ENCODE peak calls at places on chromosomes 16 and 17, in five cellular contexts. J is ascending aorta, P is K562, C is AG09309, I is retinal pigment epithelial cell. H is an unnamed sample.

GRCh38 chr16:9816644-9817043 is 365.6 kb downstream of the GRIN2A start:
- DNase-seq in J (no peak), P (no peak), C (no peak), I (no peak), H (no peak)

GRCh38 chr17:13643196-13643595 is 41.5 kb upstream of the HS3ST3A1 start:
- DNase-seq in J (no peak), P (no peak), C (no peak), I (no peak), H (no peak)

GRCh38 chr16:22328081-22328725 is 31.0 kb downstream of the POLR3E start:
- DNase-seq in J (no peak), P (no peak), C (no peak), I (no peak), H (no peak)

GRCh38 chr16:6427621-6428020 is 905.0 kb upstream of the RBFOX1 start:
- DNase-seq in J (no peak), P (no peak), C (no peak), I (no peak), H (no peak)

GRCh38 chr16:73616186-73616585 is 568.3 kb upstream of the ZFHX3 start:
- DNase-seq in J (no peak), P (peak; percentile 13), C (no peak), I (no peak), H (peak; percentile 31)

GRCh38 chr17:49337900-49338299 is 24.1 kb downstream of the ZNF652 start:
- DNase-seq in J (no peak), P (no peak), C (no peak), I (no peak), H (no peak)

GRCh38 chr17:34930283-34930682 is 31.0 kb downstream of the CCT6B start:
- DNase-seq in J (no peak), P (no peak), C (no peak), I (no peak), H (no peak)

GRCh38 chr17:38707678-38708351 is 2.7 kb downstream of the MLLT6 start:
- DNase-seq in J (no peak), P (no peak), C (no peak), I (no peak), H (no peak)

GRCh38 chr17:56629450-56630187 is 36.1 kb downstream of the NOG start:
- DNase-seq in J (no peak), P (peak; percentile 43), C (no peak), I (no peak), H (peak; percentile 45)

GRCh38 chr17:77555741-77556291 is 402.7 kb upstream of the TNRC6C start:
- DNase-seq in J (no peak), P (no peak), C (no peak), I (peak; percentile 29), H (no peak)

GRCh38 chr16:63496282-63496681 is 1460.0 kb upstream of the CDH8 start:
- DNase-seq in J (no peak), P (no peak), C (no peak), I (no peak), H (no peak)

GRCh38 chr17:82257473-82257872 is 16.0 kb downstream of the CSNK1D start:
- DNase-seq in J (no peak), P (peak; percentile 62), C (no peak), I (no peak), H (no peak)

GRCh38 chr17:81049973-81050551 is 15.1 kb downstream of the BAIAP2 start:
- DNase-seq in J (no peak), P (no peak), C (no peak), I (no peak), H (no peak)

GRCh38 chr17:45985447-45985846 is 13.6 kb upstream of the STH start:
- DNase-seq in J (no peak), P (no peak), C (no peak), I (no peak), H (no peak)

GRCh38 chr16:25257504-25257955 is at the start of gene ZKSCAN2:
- DNase-seq in J (peak; percentile 93), P (peak; percentile 93), C (peak; percentile 63), I (peak; percentile 53), H (peak; percentile 74)

GRCh38 chr17:81737947-81738800 is 26.1 kb downstream of the SLC25A10 start:
- DNase-seq in J (no peak), P (no peak), C (no peak), I (no peak), H (no peak)

GRCh38 chr17:16123531-16123930 is 91.8 kb downstream of the NCOR1 start:
- DNase-seq in J (no peak), P (no peak), C (no peak), I (no peak), H (no peak)

GRCh38 chr16:47886631-47887415 is 269.0 kb downstream of the ABCC12 start:
- DNase-seq in J (no peak), P (no peak), C (no peak), I (no peak), H (no peak)

GRCh38 chr16:17261197-17261858 is 209.4 kb downstream of the XYLT1 start:
- DNase-seq in J (no peak), P (no peak), C (no peak), I (no peak), H (no peak)

GRCh38 chr17:28326114-28326513 is 7.1 kb downstream of the TMEM97 start:
- DNase-seq in J (peak; percentile 47), P (no peak), C (no peak), I (no peak), H (no peak)

GRCh38 chr17:76905836-76906235 is 37.6 kb downstream of the MGAT5B start:
- DNase-seq in J (no peak), P (no peak), C (no peak), I (no peak), H (no peak)

GRCh38 chr17:78226055-78226751 is 5.2 kb upstream of the TMEM235 start:
- DNase-seq in J (no peak), P (no peak), C (no peak), I (no peak), H (no peak)

GRCh38 chr16:22098538-22099255 is 6.4 kb downstream of the VWA3A start:
- DNase-seq in J (no peak), P (peak; percentile 47), C (peak; percentile 17), I (peak; percentile 12), H (peak; percentile 80)

GRCh38 chr16:67199011-67199807 is at the start of gene ELMO3:
- DNase-seq in J (no peak), P (peak; percentile 51), C (no peak), I (no peak), H (no peak)

GRCh38 chr16:71360378-71360777 is 1.9 kb downstream of the CALB2 start:
- DNase-seq in J (no peak), P (peak; percentile 20), C (peak; percentile 85), I (peak; percentile 36), H (peak; percentile 80)

GRCh38 chr16:81616321-81617020 is 162.6 kb upstream of the PLCG2 start:
- DNase-seq in J (no peak), P (no peak), C (no peak), I (no peak), H (no peak)

GRCh38 chr16:83137894-83138293 is 511.1 kb downstream of the CDH13 start:
- DNase-seq in J (no peak), P (no peak), C (no peak), I (no peak), H (no peak)

GRCh38 chr16:83138512-83138911 is 511.7 kb downstream of the CDH13 start:
- DNase-seq in J (no peak), P (no peak), C (no peak), I (no peak), H (no peak)

GRCh38 chr16:83136419-83136818 is 509.6 kb downstream of the CDH13 start:
- DNase-seq in J (no peak), P (no peak), C (no peak), I (no peak), H (no peak)

GRCh38 chr16:83137326-83137770 is 510.6 kb downstream of the CDH13 start:
- DNase-seq in J (no peak), P (no peak), C (peak; percentile 47), I (no peak), H (peak; percentile 5)

DNA sequence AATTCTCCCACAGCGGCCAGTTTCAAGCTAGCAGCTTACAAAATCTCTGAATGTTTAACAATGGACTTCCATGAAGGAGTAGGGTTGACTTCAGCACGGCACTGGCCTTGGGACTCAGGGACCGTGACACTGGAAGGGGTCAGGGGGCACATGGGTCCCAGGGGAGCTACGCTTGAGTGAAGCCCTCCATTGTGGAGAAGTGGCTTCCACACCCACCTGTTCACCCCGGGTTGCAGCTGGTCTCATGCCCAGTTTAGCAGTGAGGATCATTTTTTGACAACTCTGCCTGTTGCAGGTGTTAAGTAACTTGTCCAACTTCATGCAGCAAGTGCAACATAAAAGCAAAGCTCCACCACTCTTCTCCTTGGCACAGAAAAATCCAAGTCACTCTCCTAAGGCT is 510.2 kb downstream of the CDH13 start:
- DNase-seq in J (no peak), P (no peak), C (no peak), I (no peak), H (no peak)
- H3K4me3 ChIP-seq in J (no peak overlapping the region), P (no peak overlapping the region), C (peak overlapping the region; percentile 32), I (no peak overlapping the region), H (no peak overlapping the region)

GRCh38 chr16:65895486-65895885 is 471.0 kb upstream of the CDH5 start:
- DNase-seq in J (no peak), P (no peak), C (no peak), I (no peak), H (no peak)

GRCh38 chr16:65895906-65896305 is 470.6 kb upstream of the CDH5 start:
- DNase-seq in J (no peak), P (no peak), C (no peak), I (no peak), H (no peak)

DNA sequence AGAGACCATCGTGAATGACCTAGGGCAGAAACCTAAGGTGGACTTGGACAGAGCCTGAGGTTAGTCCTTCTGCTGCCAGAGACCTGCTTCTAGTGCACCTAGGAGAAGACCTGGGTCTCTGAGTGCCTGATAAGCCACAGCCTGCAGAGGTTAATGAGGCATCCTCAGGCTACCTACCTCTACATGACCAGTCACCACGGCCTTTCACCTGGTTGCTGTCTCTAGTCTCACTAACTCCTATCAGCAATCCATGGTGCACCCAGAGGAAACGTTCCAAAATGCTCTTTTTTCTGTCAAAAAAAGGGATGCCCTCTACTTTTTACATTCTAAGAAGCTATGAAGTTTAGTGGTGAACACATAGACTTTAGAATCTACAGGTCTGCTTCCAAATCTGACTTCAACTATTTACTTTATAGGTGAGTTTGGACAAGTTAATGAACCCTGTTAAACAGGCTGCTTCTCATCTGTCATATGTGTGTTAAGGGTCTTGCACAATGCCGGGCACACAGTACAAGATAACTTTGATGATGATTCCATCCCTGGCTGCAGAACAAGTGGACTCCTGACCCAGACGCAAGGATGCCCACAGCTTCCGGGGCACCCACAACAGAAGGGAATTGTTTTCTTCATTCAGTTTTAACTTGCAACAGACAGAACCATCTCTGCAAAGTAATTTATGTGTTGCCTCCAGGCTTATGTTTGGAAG is 469.9 kb upstream of the CDH5 start:
- DNase-seq in J (no peak), P (no peak), C (no peak), I (no peak), H (no peak)
- H3K4me3 ChIP-seq in J (no peak overlapping the region), P (no peak overlapping the region), C (no peak overlapping the region), I (no peak overlapping the region), H (no peak overlapping the region)

DNA sequence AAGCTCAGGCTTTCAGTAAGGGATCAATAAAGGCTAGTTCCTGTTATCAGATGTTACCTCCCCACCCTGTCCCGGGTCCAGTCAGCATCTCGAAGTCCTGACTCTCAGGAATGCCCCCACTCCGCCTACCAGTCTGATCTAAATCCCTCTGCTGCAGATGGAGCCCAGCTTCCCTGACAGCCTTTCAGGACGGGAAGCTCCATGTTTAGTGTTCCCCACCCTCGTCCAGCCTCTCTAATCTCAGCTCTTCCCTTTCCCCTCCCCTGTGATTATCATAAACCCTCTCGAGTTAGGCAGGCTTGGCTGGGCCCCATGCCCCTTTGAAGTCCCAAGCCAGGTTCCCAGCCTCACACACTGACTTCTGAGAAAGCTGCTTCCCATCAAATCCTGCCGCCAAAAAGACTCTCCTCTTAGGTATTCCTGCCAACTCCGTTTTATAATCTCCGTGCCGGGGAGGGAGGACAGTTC is 16.6 kb upstream of the ETV4 start:
- DNase-seq in J (no peak), P (no peak), C (no peak), I (no peak), H (no peak)
- H3K4me3 ChIP-seq in J (no peak overlapping the region), P (no peak overlapping the region), C (no peak overlapping the region), I (no peak overlapping the region), H (no peak overlapping the region)

GRCh38 chr17:4307179-4307930 is 43.6 kb upstream of the ANKFY1 start:
- DNase-seq in J (no peak), P (no peak), C (no peak), I (no peak), H (no peak)
- H3K4me3 ChIP-seq in J (no peak overlapping the region), P (no peak overlapping the region), C (no peak overlapping the region), I (no peak overlapping the region), H (no peak overlapping the region)